ENCODE peak calls at places on chromosomes 6 and 20, in five cellular contexts. One of them, this sample, is unnamed.

GRCh38 chr6:56863366-56863765 is 91.5 kb upstream of the BEND6 start:
- DNase-seq in A549: peak
- DNase-seq in K562: no peak
- DNase-seq in HepG2: peak
- DNase-seq in GM12878: no peak
- DNase-seq in this sample: no peak

GRCh38 chr20:31740208-31740607 is 1.1 kb downstream of the TPX2 start:
- DNase-seq in A549: no peak
- DNase-seq in K562: peak
- DNase-seq in HepG2: no peak
- DNase-seq in GM12878: no peak
- DNase-seq in this sample: no peak

GRCh38 chr6:56724455-56724854 is 81.8 kb upstream of the DST start:
- DNase-seq in A549: no peak
- DNase-seq in K562: no peak
- DNase-seq in HepG2: no peak
- DNase-seq in GM12878: no peak
- DNase-seq in this sample: no peak

GRCh38 chr6:2733324-2733723 is 17.4 kb downstream of the MYLK4 start:
- DNase-seq in A549: no peak
- DNase-seq in K562: peak
- DNase-seq in HepG2: no peak
- DNase-seq in GM12878: peak
- DNase-seq in this sample: no peak

GRCh38 chr20:6525447-6526303 is 241.8 kb upstream of the BMP2 start:
- DNase-seq in A549: no peak
- DNase-seq in K562: no peak
- DNase-seq in HepG2: no peak
- DNase-seq in GM12878: no peak
- DNase-seq in this sample: no peak

GRCh38 chr6:79777713-79778579 is 146.8 kb downstream of the SH3BGRL2 start:
- DNase-seq in A549: peak
- DNase-seq in K562: peak
- DNase-seq in HepG2: peak
- DNase-seq in GM12878: peak
- DNase-seq in this sample: peak

GRCh38 chr20:57577679-57578475 is 17.0 kb downstream of the PCK1 start:
- DNase-seq in A549: no peak
- DNase-seq in K562: peak
- DNase-seq in HepG2: no peak
- DNase-seq in GM12878: no peak
- DNase-seq in this sample: no peak

GRCh38 chr6:85594197-85594930 is 706 bp upstream of the SNX14 start:
- DNase-seq in A549: no peak
- DNase-seq in K562: no peak
- DNase-seq in HepG2: no peak
- DNase-seq in GM12878: no peak
- DNase-seq in this sample: no peak

GRCh38 chr6:53643481-53643965 is 22.0 kb downstream of the KLHL31 start:
- DNase-seq in A549: no peak
- DNase-seq in K562: no peak
- DNase-seq in HepG2: peak
- DNase-seq in GM12878: no peak
- DNase-seq in this sample: no peak

GRCh38 chr6:76697585-76697984 is 625.1 kb upstream of the IMPG1 start:
- DNase-seq in A549: peak
- DNase-seq in K562: no peak
- DNase-seq in HepG2: no peak
- DNase-seq in GM12878: no peak
- DNase-seq in this sample: no peak

GRCh38 chr20:38674178-38675133 is 49.8 kb upstream of the SLC32A1 start:
- DNase-seq in A549: no peak
- DNase-seq in K562: peak
- DNase-seq in HepG2: no peak
- DNase-seq in GM12878: no peak
- DNase-seq in this sample: peak

GRCh38 chr20:25042531-25043498 is 15.1 kb downstream of the ACSS1 start:
- DNase-seq in A549: no peak
- DNase-seq in K562: no peak
- DNase-seq in HepG2: no peak
- DNase-seq in GM12878: peak
- DNase-seq in this sample: no peak

GRCh38 chr6:77688641-77689040 is 35.8 kb downstream of the MEI4 start:
- DNase-seq in A549: no peak
- DNase-seq in K562: no peak
- DNase-seq in HepG2: no peak
- DNase-seq in GM12878: no peak
- DNase-seq in this sample: no peak

GRCh38 chr6:5214570-5215052 is 46.1 kb downstream of the LYRM4 start:
- DNase-seq in A549: peak
- DNase-seq in K562: peak
- DNase-seq in HepG2: peak
- DNase-seq in GM12878: no peak
- DNase-seq in this sample: peak

GRCh38 chr20:13119583-13119982 is 101.5 kb upstream of the ISM1 start:
- DNase-seq in A549: peak
- DNase-seq in K562: peak
- DNase-seq in HepG2: peak
- DNase-seq in GM12878: no peak
- DNase-seq in this sample: peak

GRCh38 chr20:17438436-17439039 is 92.6 kb downstream of the BFSP1 start:
- DNase-seq in A549: no peak
- DNase-seq in K562: peak
- DNase-seq in HepG2: no peak
- DNase-seq in GM12878: no peak
- DNase-seq in this sample: no peak
- TF ChIP-seq HDAC2 in A549: no peak
- TF ChIP-seq HDAC2 in K562: no peak
- TF ChIP-seq HDAC2 in HepG2: no peak
- TF ChIP-seq HDAC2 in GM12878: no peak
- TF ChIP-seq HDAC2 in this sample: no peak

DNA sequence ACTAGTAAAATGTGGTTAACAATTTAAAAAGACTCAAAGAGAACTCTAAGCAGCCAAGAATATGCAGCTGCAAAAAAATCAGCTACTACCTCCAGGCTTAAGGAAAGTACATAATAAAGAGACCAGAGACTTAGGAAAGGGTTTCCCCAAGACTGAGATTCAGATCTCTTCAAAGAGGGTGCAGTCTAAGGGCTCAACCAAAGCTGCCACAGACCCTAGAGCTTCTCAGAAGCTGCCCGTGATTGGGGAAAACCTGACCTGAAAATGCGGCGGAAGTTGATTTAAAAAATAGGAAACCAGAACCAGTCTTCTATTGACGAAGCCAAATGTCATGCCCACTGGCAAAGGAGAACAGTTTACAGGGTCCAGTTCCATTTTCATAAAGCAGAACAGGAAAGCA is 516.8 kb upstream of the MARCKS start:
- DNase-seq in A549: no peak
- DNase-seq in K562: no peak
- DNase-seq in HepG2: no peak
- DNase-seq in GM12878: no peak
- DNase-seq in this sample: no peak
- TF ChIP-seq HDAC2 in A549: no peak
- TF ChIP-seq HDAC2 in K562: no peak
- TF ChIP-seq HDAC2 in HepG2: no peak
- TF ChIP-seq HDAC2 in GM12878: no peak
- TF ChIP-seq HDAC2 in this sample: no peak

GRCh38 chr6:123562264-123562663 is 74.5 kb downstream of the TRDN start:
- DNase-seq in A549: no peak
- DNase-seq in K562: no peak
- DNase-seq in HepG2: no peak
- DNase-seq in GM12878: no peak
- DNase-seq in this sample: no peak
- TF ChIP-seq HDAC2 in A549: no peak
- TF ChIP-seq HDAC2 in K562: no peak
- TF ChIP-seq HDAC2 in HepG2: no peak
- TF ChIP-seq HDAC2 in GM12878: no peak
- TF ChIP-seq HDAC2 in this sample: no peak

DNA sequence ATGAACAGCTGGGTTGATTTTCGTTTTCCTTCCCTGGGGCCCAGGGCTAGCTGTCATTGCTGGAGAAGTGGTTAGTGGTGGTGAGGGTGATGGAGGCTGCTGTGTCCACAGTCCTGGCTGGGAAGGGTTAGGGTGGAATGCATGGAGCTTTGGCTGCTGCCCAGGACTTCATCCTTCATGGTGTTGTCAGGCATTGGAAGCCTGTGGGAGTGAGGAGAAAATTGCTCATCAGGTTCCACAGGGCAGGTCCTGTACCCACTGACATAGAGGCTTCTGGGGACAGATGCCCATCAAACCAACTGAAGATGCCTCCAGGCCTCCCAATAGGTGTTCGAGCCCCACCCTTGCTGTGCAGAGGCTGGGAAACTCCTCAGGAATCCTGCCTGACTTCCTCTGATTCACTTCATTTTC is 262.4 kb upstream of the SUPT3H start:
- DNase-seq in A549: no peak
- DNase-seq in K562: no peak
- DNase-seq in HepG2: no peak
- DNase-seq in GM12878: no peak
- DNase-seq in this sample: no peak
- TF ChIP-seq HDAC2 in A549: no peak
- TF ChIP-seq HDAC2 in K562: no peak
- TF ChIP-seq HDAC2 in HepG2: no peak
- TF ChIP-seq HDAC2 in GM12878: no peak
- TF ChIP-seq HDAC2 in this sample: no peak

GRCh38 chr6:15444881-15445280 is 199.0 kb downstream of the JARID2 start:
- DNase-seq in A549: no peak
- DNase-seq in K562: no peak
- DNase-seq in HepG2: peak
- DNase-seq in GM12878: no peak
- DNase-seq in this sample: no peak

GRCh38 chr6:15444081-15444731 is 198.3 kb downstream of the JARID2 start:
- DNase-seq in A549: no peak
- DNase-seq in K562: no peak
- DNase-seq in HepG2: no peak
- DNase-seq in GM12878: no peak
- DNase-seq in this sample: no peak

GRCh38 chr6:15449001-15449400 is 203.1 kb downstream of the JARID2 start:
- DNase-seq in A549: no peak
- DNase-seq in K562: no peak
- DNase-seq in HepG2: no peak
- DNase-seq in GM12878: no peak
- DNase-seq in this sample: no peak

GRCh38 chr6:15451738-15452137 is 205.9 kb downstream of the JARID2 start:
- DNase-seq in A549: no peak
- DNase-seq in K562: no peak
- DNase-seq in HepG2: no peak
- DNase-seq in GM12878: no peak
- DNase-seq in this sample: no peak

DNA sequence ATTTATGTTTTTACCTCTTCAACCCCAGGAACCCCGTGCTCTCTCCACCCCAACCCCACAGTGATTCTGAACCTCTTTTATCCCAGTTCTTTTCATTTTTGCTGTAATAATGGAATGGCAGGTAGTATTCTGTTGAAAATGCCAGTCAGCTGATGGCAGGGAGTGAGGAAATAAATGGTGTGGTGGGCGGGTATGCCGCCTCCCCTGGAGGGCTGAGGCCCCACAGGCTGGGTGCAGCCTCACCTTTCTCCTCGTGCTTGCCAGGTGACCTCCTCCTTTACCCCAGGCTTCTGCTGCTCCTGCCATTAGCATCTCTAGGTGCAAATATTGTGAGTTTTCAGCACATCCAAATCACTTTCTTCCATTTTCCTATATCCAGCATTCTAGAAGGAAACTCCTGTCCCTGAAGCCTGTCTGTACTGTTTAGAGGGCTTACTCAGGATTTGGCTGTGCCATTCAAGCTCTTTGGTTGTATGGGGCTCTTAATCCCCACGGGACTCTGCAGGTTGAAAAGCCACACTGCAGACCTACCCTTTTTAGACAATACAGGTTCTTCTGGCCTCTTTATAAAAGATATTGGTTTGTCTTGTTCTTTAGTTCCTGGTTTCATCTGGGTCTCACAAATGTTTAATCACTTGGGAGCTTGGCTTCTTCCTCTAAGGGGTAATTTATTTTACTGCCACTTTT is 201.8 kb downstream of the JARID2 start:
- DNase-seq in A549: no peak
- DNase-seq in K562: no peak
- DNase-seq in HepG2: no peak
- DNase-seq in GM12878: no peak
- DNase-seq in this sample: no peak
- TF ChIP-seq HDAC2 in A549: no peak
- TF ChIP-seq HDAC2 in K562: no peak
- TF ChIP-seq HDAC2 in HepG2: no peak
- TF ChIP-seq HDAC2 in GM12878: no peak
- TF ChIP-seq HDAC2 in this sample: no peak

GRCh38 chr20:40343390-40343789 is 345.6 kb downstream of the MAFB start:
- DNase-seq in A549: no peak
- DNase-seq in K562: no peak
- DNase-seq in HepG2: no peak
- DNase-seq in GM12878: no peak
- DNase-seq in this sample: no peak

GRCh38 chr20:40335437-40335836 is 353.6 kb downstream of the MAFB start:
- DNase-seq in A549: no peak
- DNase-seq in K562: no peak
- DNase-seq in HepG2: no peak
- DNase-seq in GM12878: no peak
- DNase-seq in this sample: no peak

GRCh38 chr20:40336530-40336929 is 352.5 kb downstream of the MAFB start:
- DNase-seq in A549: no peak
- DNase-seq in K562: no peak
- DNase-seq in HepG2: no peak
- DNase-seq in GM12878: no peak
- DNase-seq in this sample: no peak

GRCh38 chr20:40336034-40336433 is 353.0 kb downstream of the MAFB start:
- DNase-seq in A549: no peak
- DNase-seq in K562: no peak
- DNase-seq in HepG2: no peak
- DNase-seq in GM12878: no peak
- DNase-seq in this sample: no peak

DNA sequence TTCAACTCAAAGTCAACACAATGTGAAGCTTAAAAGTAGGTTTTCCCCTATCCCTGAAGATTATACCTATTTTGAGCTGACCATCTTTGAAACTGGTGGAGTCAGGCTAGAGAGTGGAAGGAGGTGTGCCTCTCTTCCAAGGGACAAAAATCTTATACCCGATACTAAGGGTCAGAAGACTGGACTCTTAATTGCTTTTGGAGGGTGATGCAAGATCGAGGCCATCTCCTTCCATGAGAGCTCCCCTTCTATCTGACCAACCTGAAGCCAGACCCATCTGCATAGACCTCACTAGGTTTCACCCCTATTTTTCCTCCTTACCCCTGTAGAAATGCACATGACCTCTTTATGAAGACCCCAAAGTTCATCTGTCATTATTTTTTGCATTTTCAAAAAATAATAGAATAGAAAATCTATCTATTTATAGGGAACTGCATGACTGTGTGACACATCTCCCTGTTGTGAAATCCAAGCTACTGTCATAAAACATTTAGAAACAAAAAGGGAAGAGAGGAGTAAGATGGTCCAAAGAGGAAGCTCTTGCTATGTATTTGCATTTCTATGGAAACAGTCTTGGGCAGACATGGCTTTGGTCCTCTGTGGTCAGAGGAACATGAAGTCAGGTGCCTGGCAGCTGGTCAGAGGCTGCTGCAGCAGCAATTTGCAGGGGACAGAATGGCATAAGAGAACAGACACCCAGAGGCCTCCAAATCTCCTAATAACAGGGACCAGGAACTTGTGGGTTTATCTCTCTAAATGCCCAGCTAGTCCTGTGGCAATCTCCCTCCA is 349.2 kb downstream of the MAFB start:
- DNase-seq in A549: no peak
- DNase-seq in K562: no peak
- DNase-seq in HepG2: no peak
- DNase-seq in GM12878: no peak
- DNase-seq in this sample: no peak
- TF ChIP-seq HDAC2 in A549: no peak
- TF ChIP-seq HDAC2 in K562: no peak
- TF ChIP-seq HDAC2 in HepG2: no peak
- TF ChIP-seq HDAC2 in GM12878: no peak
- TF ChIP-seq HDAC2 in this sample: no peak